ENCODE peak calls at places on chromosomes 11 and 22, in four cellular contexts. One of them, this sample, is unnamed.

GRCh38 chr11:72741429-72741833 is 10.8 kb downstream of the ARAP1 start:
- DNase-seq in HepG2: peak; percentile 56
- DNase-seq in K562: peak; percentile 78
- DNase-seq in GM12878: no peak
- DNase-seq in this sample: no peak

GRCh38 chr11:88345408-88345807 is 7.9 kb upstream of the CTSC start:
- DNase-seq in HepG2: no peak
- DNase-seq in K562: no peak
- DNase-seq in GM12878: no peak
- DNase-seq in this sample: no peak

GRCh38 chr11:14927146-14927545 is 35.1 kb upstream of the CYP2R1 start:
- DNase-seq in HepG2: no peak
- DNase-seq in K562: no peak
- DNase-seq in GM12878: no peak
- DNase-seq in this sample: no peak

GRCh38 chr11:3201677-3202181 is 16.9 kb downstream of the MRGPRG start:
- DNase-seq in HepG2: no peak
- DNase-seq in K562: no peak
- DNase-seq in GM12878: no peak
- DNase-seq in this sample: no peak

GRCh38 chr22:17982572-17983141 is 41.7 kb downstream of the MICAL3 start:
- DNase-seq in HepG2: no peak
- DNase-seq in K562: no peak
- DNase-seq in GM12878: no peak
- DNase-seq in this sample: no peak

GRCh38 chr22:24379536-24379935 is 47.9 kb upstream of the ADORA2A start:
- DNase-seq in HepG2: no peak
- DNase-seq in K562: no peak
- DNase-seq in GM12878: no peak
- DNase-seq in this sample: no peak

GRCh38 chr11:1442163-1442562 is 44.4 kb downstream of the MOB2 start:
- DNase-seq in HepG2: no peak
- DNase-seq in K562: no peak
- DNase-seq in GM12878: no peak
- DNase-seq in this sample: peak; percentile 46

GRCh38 chr11:134592391-134592990 is 180.4 kb upstream of the B3GAT1 start:
- DNase-seq in HepG2: peak; percentile 15
- DNase-seq in K562: peak; percentile 62
- DNase-seq in GM12878: no peak
- DNase-seq in this sample: peak; percentile 58

GRCh38 chr11:73530109-73530508 is 67.8 kb downstream of the FAM168A start:
- DNase-seq in HepG2: no peak
- DNase-seq in K562: peak; percentile 43
- DNase-seq in GM12878: no peak
- DNase-seq in this sample: peak; percentile 26

GRCh38 chr11:71446942-71447688 is 1.1 kb downstream of the DHCR7 start:
- DNase-seq in HepG2: peak; percentile 73
- DNase-seq in K562: no peak
- DNase-seq in GM12878: no peak
- DNase-seq in this sample: no peak

GRCh38 chr11:44338721-44339529 is 29.0 kb upstream of the ALX4 start:
- DNase-seq in HepG2: no peak
- DNase-seq in K562: no peak
- DNase-seq in GM12878: no peak
- DNase-seq in this sample: no peak

GRCh38 chr11:32334822-32335221 is 100.5 kb downstream of the WT1 start:
- DNase-seq in HepG2: peak; percentile 45
- DNase-seq in K562: peak; percentile 60
- DNase-seq in GM12878: no peak
- DNase-seq in this sample: no peak

GRCh38 chr11:12303431-12304149 is 73.8 kb upstream of the PARVA start:
- DNase-seq in HepG2: no peak
- DNase-seq in K562: no peak
- DNase-seq in GM12878: no peak
- DNase-seq in this sample: no peak

GRCh38 chr11:2761131-2762030 is 61.6 kb upstream of the KCNQ1OT1 start:
- DNase-seq in HepG2: no peak
- DNase-seq in K562: no peak
- DNase-seq in GM12878: no peak
- DNase-seq in this sample: no peak

GRCh38 chr22:42296381-42296853 is 26.0 kb upstream of the TCF20 start:
- DNase-seq in HepG2: no peak
- DNase-seq in K562: no peak
- DNase-seq in GM12878: no peak
- DNase-seq in this sample: no peak

GRCh38 chr11:20070459-20070858 is 89.8 kb downstream of the DBX1 start:
- DNase-seq in HepG2: peak; percentile 15
- DNase-seq in K562: no peak
- DNase-seq in GM12878: no peak
- DNase-seq in this sample: peak; percentile 18

GRCh38 chr11:132866783-132867545 is 665.3 kb downstream of the OPCML start:
- DNase-seq in HepG2: no peak
- DNase-seq in K562: no peak
- DNase-seq in GM12878: no peak
- DNase-seq in this sample: no peak

GRCh38 chr11:25734592-25735211 is 597.2 kb upstream of the ANO3 start:
- DNase-seq in HepG2: peak; percentile 8
- DNase-seq in K562: no peak
- DNase-seq in GM12878: no peak
- DNase-seq in this sample: no peak

GRCh38 chr11:20160425-20161229 is at the start of gene DBX1:
- DNase-seq in HepG2: no peak
- DNase-seq in K562: no peak
- DNase-seq in GM12878: no peak
- DNase-seq in this sample: no peak

GRCh38 chr11:96318850-96319249 is 24.1 kb downstream of the MAML2 start:
- DNase-seq in HepG2: no peak
- DNase-seq in K562: peak; percentile 84
- DNase-seq in GM12878: no peak
- DNase-seq in this sample: no peak

GRCh38 chr22:16824718-16825687 is at the start of gene XKR3:
- DNase-seq in HepG2: no peak
- DNase-seq in K562: peak; percentile 43
- DNase-seq in GM12878: peak; percentile 37
- DNase-seq in this sample: no peak

DNA sequence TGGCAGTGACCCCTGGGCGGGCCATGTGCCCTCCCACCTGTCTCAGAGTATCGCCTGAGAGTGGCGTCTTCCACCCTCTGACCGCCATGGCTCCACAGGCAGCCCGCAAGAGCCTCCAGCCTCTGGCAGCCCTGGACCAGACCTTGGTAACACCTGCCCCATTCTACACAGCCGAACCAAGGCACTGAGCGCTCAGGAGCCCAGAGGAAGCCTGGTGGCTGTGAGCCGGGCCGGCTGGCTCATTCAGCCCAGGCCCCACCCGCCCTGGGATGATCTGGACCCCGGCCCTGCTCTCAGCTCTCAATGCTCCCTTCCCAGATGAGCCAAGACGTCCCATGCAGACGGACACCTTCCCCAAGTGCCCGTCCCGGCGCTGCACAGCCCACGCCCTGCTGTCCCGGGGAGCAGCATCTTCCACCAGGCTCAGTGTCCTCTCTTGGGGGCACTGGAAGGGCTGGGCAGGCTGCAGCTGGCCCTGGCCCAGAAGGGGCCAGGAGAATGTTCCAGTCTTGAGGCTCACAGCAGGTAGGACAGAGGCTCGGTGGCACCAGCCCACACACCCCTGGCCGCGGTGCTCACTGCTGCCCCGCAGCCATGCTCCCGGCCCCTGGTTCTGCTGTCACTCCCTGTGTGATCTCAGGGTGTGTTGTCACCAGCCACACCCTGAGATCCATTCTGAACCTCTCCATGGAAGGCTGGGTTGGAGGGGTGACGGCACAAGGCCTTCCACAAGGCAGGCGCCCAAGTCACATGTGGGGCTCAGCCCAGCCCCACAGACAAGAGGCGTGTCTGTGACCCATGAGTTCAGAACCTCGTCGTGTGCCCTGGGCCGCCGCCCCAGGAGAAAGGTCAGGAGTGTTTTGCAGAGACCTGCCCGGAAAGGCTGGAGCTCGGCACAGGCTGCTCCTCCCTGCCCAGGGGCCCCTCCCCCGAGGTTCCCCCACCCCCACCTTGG is 24.2 kb upstream of the PPARA start:
- DNase-seq in HepG2: no peak
- DNase-seq in K562: no peak
- DNase-seq in GM12878: no peak
- DNase-seq in this sample: no peak
- TF ChIP-seq FOXK2 in HepG2: no peak
- TF ChIP-seq FOXK2 in K562: no peak
- TF ChIP-seq FOXK2 in GM12878: no peak
- TF ChIP-seq FOXK2 in this sample: no peak

DNA sequence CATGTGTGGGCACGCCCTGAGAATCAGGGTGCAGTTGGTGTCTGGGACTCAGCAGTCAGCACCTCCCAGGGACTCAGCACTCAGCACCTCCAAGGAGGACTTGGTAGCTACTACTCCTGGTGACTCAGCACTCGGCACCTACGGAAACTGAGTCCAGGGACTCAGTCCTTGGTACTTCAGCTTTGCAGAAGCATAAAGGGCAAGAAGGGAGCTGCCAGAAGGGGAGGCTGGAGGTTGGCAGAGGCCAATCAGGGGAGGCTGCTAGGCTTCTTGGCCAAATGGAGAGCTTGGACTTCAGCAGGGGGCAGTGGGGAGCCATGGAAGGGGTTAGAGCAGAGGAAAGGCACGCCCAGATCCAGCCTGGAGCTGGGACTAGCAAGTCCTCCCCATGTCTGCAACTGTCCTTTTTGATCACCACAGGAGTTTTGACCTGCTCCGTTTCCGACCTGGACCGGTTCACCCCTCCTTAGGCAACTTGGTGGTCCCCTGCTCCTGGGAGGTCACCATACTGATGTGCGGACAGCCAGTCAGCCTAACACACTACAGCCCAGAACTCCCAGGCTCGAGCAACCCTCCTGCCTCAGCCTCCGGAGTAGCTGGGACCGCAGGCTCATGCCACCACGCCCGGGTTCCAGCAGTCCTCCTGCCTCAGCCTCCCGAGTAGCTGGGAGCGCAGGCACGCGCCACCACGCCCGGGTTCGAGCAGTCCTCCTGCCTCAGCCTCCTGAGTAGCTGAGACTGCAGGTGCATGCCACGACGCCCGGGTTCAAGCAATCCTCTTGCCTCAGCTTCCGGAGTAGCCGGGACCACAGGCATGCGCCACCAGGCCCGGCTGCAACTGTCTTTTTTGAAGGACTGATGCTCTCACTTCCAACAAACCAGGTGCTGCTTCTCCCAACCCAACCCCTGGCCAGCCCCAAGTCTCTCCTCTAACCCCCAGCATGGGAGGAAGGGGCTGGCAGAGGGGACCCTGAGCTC is 1.5 kb downstream of the ANO9 start:
- DNase-seq in HepG2: peak; percentile 32
- DNase-seq in K562: peak; percentile 72
- DNase-seq in GM12878: no peak
- DNase-seq in this sample: no peak
- TF ChIP-seq FOXK2 in HepG2: no peak
- TF ChIP-seq FOXK2 in K562: no peak
- TF ChIP-seq FOXK2 in GM12878: no peak
- TF ChIP-seq FOXK2 in this sample: no peak

DNA sequence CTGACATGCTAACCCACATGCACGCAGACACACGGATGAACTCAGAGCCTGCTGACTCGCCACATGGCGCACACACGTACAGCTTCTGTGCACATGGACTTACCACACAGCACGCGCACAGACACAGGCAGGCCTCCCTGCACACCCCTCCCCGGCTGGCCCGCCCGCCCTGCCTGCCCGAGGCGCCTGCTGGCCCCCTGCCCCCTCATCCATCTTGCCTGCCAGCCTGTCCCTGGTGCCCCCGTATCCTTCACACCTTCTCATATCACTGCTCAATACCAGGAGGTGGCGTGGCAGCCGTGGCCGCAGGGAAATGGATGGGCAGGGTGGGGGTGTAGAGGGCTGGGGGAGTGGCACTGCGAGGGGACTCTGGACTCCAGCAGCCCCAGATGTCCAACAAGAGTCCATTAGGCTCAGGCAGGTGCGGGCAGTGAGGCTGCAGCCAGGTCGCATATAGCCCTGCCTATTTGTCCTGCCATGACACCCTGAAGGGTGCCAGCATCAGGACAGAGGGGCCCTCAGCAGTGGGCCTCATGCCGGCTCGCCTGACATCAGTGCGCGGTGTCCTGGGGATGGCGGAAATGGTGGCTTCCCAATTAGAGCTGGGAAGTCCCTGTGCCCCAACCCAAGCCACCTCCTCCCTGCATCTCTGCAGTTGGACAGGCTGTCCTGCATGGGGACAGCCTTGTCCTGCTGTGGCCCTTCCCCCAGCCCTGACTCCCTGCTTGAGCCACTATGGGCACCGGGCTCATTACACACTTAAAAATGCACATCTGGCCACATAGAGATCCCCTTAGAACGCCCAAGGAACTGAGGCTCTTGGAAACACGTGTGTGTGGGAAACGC is 2.0 kb upstream of the TBX10 start:
- DNase-seq in HepG2: peak; percentile 32
- DNase-seq in K562: no peak
- DNase-seq in GM12878: no peak
- DNase-seq in this sample: no peak
- TF ChIP-seq FOXK2 in HepG2: no peak
- TF ChIP-seq FOXK2 in K562: no peak
- TF ChIP-seq FOXK2 in GM12878: no peak
- TF ChIP-seq FOXK2 in this sample: no peak

GRCh38 chr11:117595440-117595839 is 201.6 kb downstream of the DSCAML1 start:
- DNase-seq in HepG2: no peak
- DNase-seq in K562: peak; percentile 14
- DNase-seq in GM12878: no peak
- DNase-seq in this sample: no peak
- TF ChIP-seq FOXK2 in HepG2: no peak
- TF ChIP-seq FOXK2 in K562: no peak
- TF ChIP-seq FOXK2 in GM12878: no peak
- TF ChIP-seq FOXK2 in this sample: no peak

DNA sequence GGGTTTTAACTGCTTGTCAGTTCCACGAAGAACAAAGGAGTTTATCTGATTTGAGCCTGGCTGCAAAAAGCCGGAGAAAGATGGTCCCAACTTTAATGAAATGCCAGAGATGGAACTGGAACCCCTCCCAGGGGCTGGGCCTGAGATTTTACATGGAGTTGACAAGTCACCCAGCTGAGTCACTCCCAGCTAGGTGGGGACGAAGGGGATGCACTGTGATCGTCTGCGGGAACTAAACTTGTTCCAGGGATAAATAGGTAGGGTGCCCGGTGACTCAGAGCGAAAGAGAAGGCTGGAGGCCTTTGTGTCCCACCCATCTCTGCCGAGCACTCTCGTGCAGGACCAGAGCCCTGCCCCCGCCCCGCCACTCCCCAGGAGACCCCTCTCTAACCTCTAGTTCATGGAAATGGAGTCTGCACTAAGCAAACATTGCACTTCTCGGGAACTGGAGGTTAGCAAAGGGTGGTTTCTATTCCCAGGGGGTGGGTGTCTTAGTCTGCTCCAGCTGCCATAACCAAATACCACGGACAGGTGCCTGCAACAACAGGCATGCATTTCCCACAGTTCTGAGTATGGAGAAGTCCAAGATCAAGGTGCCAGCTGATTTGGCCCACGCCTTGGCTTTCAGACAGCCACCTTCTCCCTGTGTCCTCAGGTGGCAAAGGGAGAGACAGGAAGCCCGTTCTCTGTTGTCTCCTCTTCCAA is 60.8 kb upstream of the FADD start:
- DNase-seq in HepG2: no peak
- DNase-seq in K562: no peak
- DNase-seq in GM12878: no peak
- DNase-seq in this sample: no peak
- TF ChIP-seq FOXK2 in HepG2: no peak
- TF ChIP-seq FOXK2 in K562: no peak
- TF ChIP-seq FOXK2 in GM12878: no peak
- TF ChIP-seq FOXK2 in this sample: no peak